ENCODE peak calls at places on chromosomes 16 and 17, in seven cellular contexts. One of them, this sample, is unnamed. For H3K4me1, the result is how much of the 10 kb centered on the place peaks cover.

GRCh38 chr17:39793473-39793872 is 55.7 kb downstream of the GRB7 start:
- DNase-seq in fibroblast of lung: no peak
- DNase-seq in astrocyte: no peak
- DNase-seq in effector memory CD4-positive, alpha-beta T cell: no peak
- DNase-seq in NT2/D1: no peak
- DNase-seq in hepatocyte: no peak
- DNase-seq in ascending aorta: no peak
- DNase-seq in this sample: no peak

GRCh38 chr17:28982191-28982793 is 23.5 kb downstream of the SEZ6 start:
- DNase-seq in fibroblast of lung: peak
- DNase-seq in astrocyte: no peak
- DNase-seq in effector memory CD4-positive, alpha-beta T cell: peak
- DNase-seq in NT2/D1: no peak
- DNase-seq in hepatocyte: no peak
- DNase-seq in ascending aorta: no peak
- DNase-seq in this sample: no peak

GRCh38 chr16:53220585-53220984 is 165.8 kb downstream of the CHD9 start:
- DNase-seq in fibroblast of lung: peak
- DNase-seq in astrocyte: peak
- DNase-seq in effector memory CD4-positive, alpha-beta T cell: no peak
- DNase-seq in NT2/D1: no peak
- DNase-seq in hepatocyte: peak
- DNase-seq in ascending aorta: no peak
- DNase-seq in this sample: peak

GRCh38 chr17:50904522-50905459 is 38.6 kb upstream of the TOB1 start:
- DNase-seq in fibroblast of lung: peak
- DNase-seq in astrocyte: no peak
- DNase-seq in effector memory CD4-positive, alpha-beta T cell: no peak
- DNase-seq in NT2/D1: no peak
- DNase-seq in hepatocyte: peak
- DNase-seq in ascending aorta: no peak
- DNase-seq in this sample: peak

GRCh38 chr17:19768046-19768782 is 20.1 kb upstream of the ALDH3A1 start:
- DNase-seq in fibroblast of lung: no peak
- DNase-seq in astrocyte: no peak
- DNase-seq in effector memory CD4-positive, alpha-beta T cell: no peak
- DNase-seq in NT2/D1: no peak
- DNase-seq in hepatocyte: no peak
- DNase-seq in ascending aorta: no peak
- DNase-seq in this sample: no peak

GRCh38 chr16:54503436-54503835 is 216.8 kb upstream of the IRX3 start:
- DNase-seq in fibroblast of lung: peak
- DNase-seq in astrocyte: no peak
- DNase-seq in effector memory CD4-positive, alpha-beta T cell: no peak
- DNase-seq in NT2/D1: no peak
- DNase-seq in hepatocyte: no peak
- DNase-seq in ascending aorta: no peak
- DNase-seq in this sample: peak

GRCh38 chr16:65958096-65958495 is 408.4 kb upstream of the CDH5 start:
- DNase-seq in fibroblast of lung: no peak
- DNase-seq in astrocyte: no peak
- DNase-seq in effector memory CD4-positive, alpha-beta T cell: no peak
- DNase-seq in NT2/D1: no peak
- DNase-seq in hepatocyte: no peak
- DNase-seq in ascending aorta: no peak
- DNase-seq in this sample: no peak

GRCh38 chr17:3532106-3532858 is 25.3 kb downstream of the TRPV3 start:
- DNase-seq in fibroblast of lung: no peak
- DNase-seq in astrocyte: no peak
- DNase-seq in effector memory CD4-positive, alpha-beta T cell: no peak
- DNase-seq in NT2/D1: no peak
- DNase-seq in hepatocyte: no peak
- DNase-seq in ascending aorta: no peak
- DNase-seq in this sample: no peak

GRCh38 chr17:2792541-2793169 is 3.6 kb upstream of the RAP1GAP2 start:
- DNase-seq in fibroblast of lung: no peak
- DNase-seq in astrocyte: no peak
- DNase-seq in effector memory CD4-positive, alpha-beta T cell: peak
- DNase-seq in NT2/D1: no peak
- DNase-seq in hepatocyte: no peak
- DNase-seq in ascending aorta: no peak
- DNase-seq in this sample: no peak

GRCh38 chr17:61699032-61699431 is 108.0 kb upstream of the NACA2 start:
- DNase-seq in fibroblast of lung: no peak
- DNase-seq in astrocyte: no peak
- DNase-seq in effector memory CD4-positive, alpha-beta T cell: no peak
- DNase-seq in NT2/D1: no peak
- DNase-seq in hepatocyte: no peak
- DNase-seq in ascending aorta: no peak
- DNase-seq in this sample: no peak

GRCh38 chr16:88296437-88297177 is 86.2 kb upstream of the ZNF469 start:
- DNase-seq in fibroblast of lung: no peak
- DNase-seq in astrocyte: no peak
- DNase-seq in effector memory CD4-positive, alpha-beta T cell: no peak
- DNase-seq in NT2/D1: no peak
- DNase-seq in hepatocyte: no peak
- DNase-seq in ascending aorta: no peak
- DNase-seq in this sample: no peak

GRCh38 chr17:56319531-56319930 is 166.3 kb downstream of the ANKFN1 start:
- DNase-seq in fibroblast of lung: peak
- DNase-seq in astrocyte: peak
- DNase-seq in effector memory CD4-positive, alpha-beta T cell: no peak
- DNase-seq in NT2/D1: peak
- DNase-seq in hepatocyte: peak
- DNase-seq in ascending aorta: no peak
- DNase-seq in this sample: peak

GRCh38 chr17:28178800-28179199 is 136.3 kb downstream of the NLK start:
- DNase-seq in fibroblast of lung: peak
- DNase-seq in astrocyte: no peak
- DNase-seq in effector memory CD4-positive, alpha-beta T cell: no peak
- DNase-seq in NT2/D1: no peak
- DNase-seq in hepatocyte: no peak
- DNase-seq in ascending aorta: no peak
- DNase-seq in this sample: peak

GRCh38 chr17:16444258-16444886 is 29.0 kb downstream of the TRPV2 start:
- DNase-seq in fibroblast of lung: peak
- DNase-seq in astrocyte: no peak
- DNase-seq in effector memory CD4-positive, alpha-beta T cell: no peak
- DNase-seq in NT2/D1: no peak
- DNase-seq in hepatocyte: no peak
- DNase-seq in ascending aorta: no peak
- DNase-seq in this sample: no peak

GRCh38 chr16:7998789-7999453 is 591.4 kb downstream of the TMEM114 start:
- DNase-seq in fibroblast of lung: no peak
- DNase-seq in astrocyte: no peak
- DNase-seq in effector memory CD4-positive, alpha-beta T cell: no peak
- DNase-seq in NT2/D1: no peak
- DNase-seq in hepatocyte: no peak
- DNase-seq in ascending aorta: no peak
- DNase-seq in this sample: no peak

GRCh38 chr16:77596243-77596642 is 126.1 kb upstream of the NUDT7 start:
- DNase-seq in fibroblast of lung: peak
- DNase-seq in astrocyte: peak
- DNase-seq in effector memory CD4-positive, alpha-beta T cell: no peak
- DNase-seq in NT2/D1: no peak
- DNase-seq in hepatocyte: no peak
- DNase-seq in ascending aorta: no peak
- DNase-seq in this sample: peak

GRCh38 chr16:69118468-69118867 is 13.0 kb downstream of the HAS3 start:
- DNase-seq in fibroblast of lung: no peak
- DNase-seq in astrocyte: no peak
- DNase-seq in effector memory CD4-positive, alpha-beta T cell: no peak
- DNase-seq in NT2/D1: no peak
- DNase-seq in hepatocyte: no peak
- DNase-seq in ascending aorta: no peak
- DNase-seq in this sample: no peak

GRCh38 chr17:19336938-19337711 is 25.4 kb downstream of the B9D1 start:
- DNase-seq in fibroblast of lung: peak
- DNase-seq in astrocyte: no peak
- DNase-seq in effector memory CD4-positive, alpha-beta T cell: no peak
- DNase-seq in NT2/D1: no peak
- DNase-seq in hepatocyte: peak
- DNase-seq in ascending aorta: peak
- DNase-seq in this sample: no peak

GRCh38 chr16:89563639-89564392 is 3.3 kb downstream of the RPL13 start:
- DNase-seq in fibroblast of lung: no peak
- DNase-seq in astrocyte: no peak
- DNase-seq in effector memory CD4-positive, alpha-beta T cell: no peak
- DNase-seq in NT2/D1: no peak
- DNase-seq in hepatocyte: no peak
- DNase-seq in ascending aorta: no peak
- DNase-seq in this sample: no peak

GRCh38 chr16:4373356-4373908 is 1.8 kb downstream of the VASN start:
- DNase-seq in fibroblast of lung: no peak
- DNase-seq in astrocyte: peak
- DNase-seq in effector memory CD4-positive, alpha-beta T cell: no peak
- DNase-seq in NT2/D1: no peak
- DNase-seq in hepatocyte: no peak
- DNase-seq in ascending aorta: no peak
- DNase-seq in this sample: peak

GRCh38 chr17:49574945-49575523 is 637 bp upstream of the NXPH3 start:
- DNase-seq in fibroblast of lung: no peak
- DNase-seq in astrocyte: no peak
- DNase-seq in effector memory CD4-positive, alpha-beta T cell: no peak
- DNase-seq in NT2/D1: no peak
- DNase-seq in hepatocyte: no peak
- DNase-seq in ascending aorta: no peak
- DNase-seq in this sample: no peak

GRCh38 chr17:42744283-42744805 is 496 bp downstream of the EZH1 start:
- DNase-seq in fibroblast of lung: peak
- DNase-seq in astrocyte: no peak
- DNase-seq in effector memory CD4-positive, alpha-beta T cell: peak
- DNase-seq in NT2/D1: peak
- DNase-seq in hepatocyte: peak
- DNase-seq in ascending aorta: peak
- DNase-seq in this sample: peak

GRCh38 chr17:17417718-17418151 is 59.1 kb upstream of the MED9 start:
- DNase-seq in fibroblast of lung: no peak
- DNase-seq in astrocyte: no peak
- DNase-seq in effector memory CD4-positive, alpha-beta T cell: no peak
- DNase-seq in NT2/D1: no peak
- DNase-seq in hepatocyte: peak
- DNase-seq in ascending aorta: no peak
- DNase-seq in this sample: no peak

GRCh38 chr16:71762186-71762585 is 37.7 kb upstream of the PHLPP2 start:
- DNase-seq in fibroblast of lung: peak
- DNase-seq in astrocyte: peak
- DNase-seq in effector memory CD4-positive, alpha-beta T cell: no peak
- DNase-seq in NT2/D1: no peak
- DNase-seq in hepatocyte: no peak
- DNase-seq in ascending aorta: no peak
- DNase-seq in this sample: peak

GRCh38 chr17:35752945-35753764 is at the start of gene GAS2L2:
- DNase-seq in fibroblast of lung: no peak
- DNase-seq in astrocyte: no peak
- DNase-seq in effector memory CD4-positive, alpha-beta T cell: no peak
- DNase-seq in NT2/D1: no peak
- DNase-seq in hepatocyte: no peak
- DNase-seq in ascending aorta: no peak
- DNase-seq in this sample: no peak

GRCh38 chr17:75861927-75862317 is 6.8 kb upstream of the WBP2 start:
- DNase-seq in fibroblast of lung: no peak
- DNase-seq in astrocyte: no peak
- DNase-seq in effector memory CD4-positive, alpha-beta T cell: no peak
- DNase-seq in NT2/D1: no peak
- DNase-seq in hepatocyte: no peak
- DNase-seq in ascending aorta: no peak
- DNase-seq in this sample: peak
- H3K4me1 ChIP-seq in fibroblast of lung: under half
- H3K4me1 ChIP-seq in astrocyte: under half
- H3K4me1 ChIP-seq in effector memory CD4-positive, alpha-beta T cell: under half
- H3K4me1 ChIP-seq in NT2/D1: under half
- H3K4me1 ChIP-seq in hepatocyte: under half
- H3K4me1 ChIP-seq in ascending aorta: under half
- H3K4me1 ChIP-seq in this sample: under half

GRCh38 chr17:64972611-64973010 is 53.3 kb upstream of the LRRC37A3 start:
- DNase-seq in fibroblast of lung: no peak
- DNase-seq in astrocyte: no peak
- DNase-seq in effector memory CD4-positive, alpha-beta T cell: no peak
- DNase-seq in NT2/D1: no peak
- DNase-seq in hepatocyte: no peak
- DNase-seq in ascending aorta: no peak
- DNase-seq in this sample: no peak
- H3K4me1 ChIP-seq in fibroblast of lung: under half
- H3K4me1 ChIP-seq in astrocyte: under half
- H3K4me1 ChIP-seq in effector memory CD4-positive, alpha-beta T cell: under half
- H3K4me1 ChIP-seq in NT2/D1: under half
- H3K4me1 ChIP-seq in hepatocyte: under half
- H3K4me1 ChIP-seq in ascending aorta: under half
- H3K4me1 ChIP-seq in this sample: under half

GRCh38 chr16:46845952-46846351 is 15.0 kb upstream of the C16orf87 start:
- DNase-seq in fibroblast of lung: no peak
- DNase-seq in astrocyte: no peak
- DNase-seq in effector memory CD4-positive, alpha-beta T cell: no peak
- DNase-seq in NT2/D1: no peak
- DNase-seq in hepatocyte: no peak
- DNase-seq in ascending aorta: no peak
- DNase-seq in this sample: no peak

GRCh38 chr16:46843898-46844642 is 13.1 kb upstream of the C16orf87 start:
- DNase-seq in fibroblast of lung: no peak
- DNase-seq in astrocyte: no peak
- DNase-seq in effector memory CD4-positive, alpha-beta T cell: no peak
- DNase-seq in NT2/D1: no peak
- DNase-seq in hepatocyte: no peak
- DNase-seq in ascending aorta: no peak
- DNase-seq in this sample: no peak

GRCh38 chr16:46848768-46849764 is 18.1 kb upstream of the C16orf87 start:
- DNase-seq in fibroblast of lung: no peak
- DNase-seq in astrocyte: no peak
- DNase-seq in effector memory CD4-positive, alpha-beta T cell: no peak
- DNase-seq in NT2/D1: no peak
- DNase-seq in hepatocyte: no peak
- DNase-seq in ascending aorta: no peak
- DNase-seq in this sample: no peak

GRCh38 chr16:46842192-46842895 is 11.4 kb upstream of the C16orf87 start:
- DNase-seq in fibroblast of lung: no peak
- DNase-seq in astrocyte: no peak
- DNase-seq in effector memory CD4-positive, alpha-beta T cell: no peak
- DNase-seq in NT2/D1: no peak
- DNase-seq in hepatocyte: no peak
- DNase-seq in ascending aorta: no peak
- DNase-seq in this sample: no peak

DNA sequence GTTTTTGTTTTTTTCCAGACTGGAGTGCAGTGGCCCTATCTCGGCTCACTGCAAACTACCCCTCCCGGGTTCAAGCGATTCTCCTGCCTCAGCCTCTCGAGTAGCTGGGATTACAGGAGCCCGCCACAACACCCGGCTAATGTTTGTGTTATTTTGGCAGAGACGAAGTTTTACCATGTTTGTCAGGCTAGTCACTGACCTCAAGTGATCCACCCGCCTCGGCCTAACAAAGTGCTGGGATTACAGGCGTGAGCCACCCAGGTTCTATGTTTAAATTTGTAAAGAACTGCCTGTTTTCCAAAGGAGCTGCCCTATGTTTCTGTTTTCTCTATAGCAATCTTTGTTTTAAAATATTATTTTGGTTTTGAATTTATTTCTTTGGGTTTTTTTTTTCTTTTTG is 13.8 kb upstream of the C16orf87 start:
- DNase-seq in fibroblast of lung: peak
- DNase-seq in astrocyte: peak
- DNase-seq in effector memory CD4-positive, alpha-beta T cell: no peak
- DNase-seq in NT2/D1: no peak
- DNase-seq in hepatocyte: no peak
- DNase-seq in ascending aorta: no peak
- DNase-seq in this sample: no peak
- H3K4me1 ChIP-seq in fibroblast of lung: under half
- H3K4me1 ChIP-seq in astrocyte: under half
- H3K4me1 ChIP-seq in effector memory CD4-positive, alpha-beta T cell: under half
- H3K4me1 ChIP-seq in NT2/D1: under half
- H3K4me1 ChIP-seq in hepatocyte: under half
- H3K4me1 ChIP-seq in ascending aorta: under half
- H3K4me1 ChIP-seq in this sample: under half

GRCh38 chr17:1379930-1380313 is 20.1 kb downstream of the YWHAE start:
- DNase-seq in fibroblast of lung: no peak
- DNase-seq in astrocyte: no peak
- DNase-seq in effector memory CD4-positive, alpha-beta T cell: no peak
- DNase-seq in NT2/D1: no peak
- DNase-seq in hepatocyte: no peak
- DNase-seq in ascending aorta: no peak
- DNase-seq in this sample: peak
- H3K4me1 ChIP-seq in fibroblast of lung: under half
- H3K4me1 ChIP-seq in astrocyte: under half
- H3K4me1 ChIP-seq in effector memory CD4-positive, alpha-beta T cell: half or more
- H3K4me1 ChIP-seq in NT2/D1: under half
- H3K4me1 ChIP-seq in hepatocyte: under half
- H3K4me1 ChIP-seq in ascending aorta: under half
- H3K4me1 ChIP-seq in this sample: half or more